ENCODE peak calls at places on chromosomes 7 and 10, in ten cellular contexts. C, R, I, K, X, W, O, Z, Y and J are unnamed samples. For H3K4me1, the result is how much of the 10 kb centered on the place peaks cover.

GRCh38 chr7:45580053-45580872 is 6.1 kb downstream of the ADCY1 start:
- DNase-seq in C (no peak), R (peak), I (no peak), K (no peak), X (no peak), W (no peak), O (no peak), Z (no peak), Y (no peak), J (no peak)

GRCh38 chr7:94654764-94655561 is 970 bp downstream of the SGCE start:
- DNase-seq in C (peak), R (peak), I (peak), K (no peak), X (peak), W (no peak), O (no peak), Z (peak), Y (peak), J (peak)

GRCh38 chr7:120276720-120277119 is 3.7 kb downstream of the KCND2 start:
- DNase-seq in C (no peak), R (no peak), I (no peak), K (no peak), X (no peak), W (no peak), O (no peak), Z (no peak), Y (no peak), J (no peak)

GRCh38 chr10:1670541-1671365 is 66.6 kb downstream of the ADARB2 start:
- DNase-seq in C (no peak), R (no peak), I (no peak), K (no peak), X (no peak), W (no peak), O (no peak), Z (no peak), Y (no peak), J (no peak)

GRCh38 chr7:137443616-137444015 is 100.1 kb upstream of the PTN start:
- DNase-seq in C (no peak), R (peak), I (peak), K (no peak), X (no peak), W (no peak), O (no peak), Z (peak), Y (peak), J (no peak)

GRCh38 chr7:37590824-37591223 is 92.7 kb upstream of the GPR141 start:
- DNase-seq in C (no peak), R (no peak), I (no peak), K (no peak), X (no peak), W (no peak), O (no peak), Z (no peak), Y (no peak), J (no peak)

GRCh38 chr10:110350812-110351211 is 46.1 kb upstream of the SMNDC1 start:
- DNase-seq in C (no peak), R (no peak), I (no peak), K (no peak), X (no peak), W (no peak), O (no peak), Z (peak), Y (no peak), J (no peak)

GRCh38 chr7:46972205-46972604 is 609.7 kb downstream of the TNS3 start:
- DNase-seq in C (no peak), R (no peak), I (peak), K (no peak), X (no peak), W (no peak), O (no peak), Z (peak), Y (peak), J (no peak)

GRCh38 chr10:130138479-130138866 is 2.3 kb downstream of the GLRX3 start:
- DNase-seq in C (no peak), R (no peak), I (peak), K (no peak), X (no peak), W (no peak), O (peak), Z (peak), Y (peak), J (no peak)

GRCh38 chr10:26361351-26361750 is 76.8 kb upstream of the APBB1IP start:
- DNase-seq in C (no peak), R (no peak), I (no peak), K (no peak), X (no peak), W (no peak), O (no peak), Z (no peak), Y (no peak), J (no peak)

GRCh38 chr7:159030490-159031134 is 114.1 kb downstream of the VIPR2 start:
- DNase-seq in C (no peak), R (no peak), I (peak), K (peak), X (peak), W (peak), O (peak), Z (no peak), Y (peak), J (peak)

GRCh38 chr7:1055084-1055450 is 10.7 kb downstream of the GPR146 start:
- DNase-seq in C (peak), R (no peak), I (no peak), K (peak), X (peak), W (no peak), O (no peak), Z (peak), Y (peak), J (peak)

GRCh38 chr10:97356318-97356914 is 21.9 kb upstream of the FRAT2 start:
- DNase-seq in C (no peak), R (no peak), I (no peak), K (no peak), X (no peak), W (no peak), O (no peak), Z (no peak), Y (no peak), J (no peak)

GRCh38 chr10:22427101-22427500 is 81.8 kb downstream of the SPAG6 start:
- DNase-seq in C (no peak), R (no peak), I (peak), K (no peak), X (no peak), W (no peak), O (peak), Z (peak), Y (peak), J (no peak)

GRCh38 chr10:32317795-32318194 is 29.2 kb downstream of the EPC1 start:
- DNase-seq in C (peak), R (no peak), I (no peak), K (no peak), X (no peak), W (no peak), O (no peak), Z (no peak), Y (no peak), J (no peak)

GRCh38 chr7:112014347-112014746 is 191.9 kb downstream of the DOCK4 start:
- DNase-seq in C (no peak), R (no peak), I (no peak), K (no peak), X (no peak), W (no peak), O (no peak), Z (no peak), Y (no peak), J (no peak)

GRCh38 chr10:77415311-77415960 is 222.2 kb downstream of the KCNMA1 start:
- DNase-seq in C (no peak), R (no peak), I (no peak), K (no peak), X (no peak), W (no peak), O (no peak), Z (no peak), Y (no peak), J (no peak)

GRCh38 chr10:102157224-102157623 is 5.0 kb downstream of the NOLC1 start:
- DNase-seq in C (no peak), R (no peak), I (no peak), K (no peak), X (no peak), W (no peak), O (no peak), Z (no peak), Y (no peak), J (peak)

GRCh38 chr7:100516135-100516812 is 22.7 kb upstream of the AGFG2 start:
- DNase-seq in C (peak), R (peak), I (peak), K (peak), X (peak), W (no peak), O (no peak), Z (peak), Y (peak), J (peak)

GRCh38 chr10:50470798-50471582 is 152.8 kb downstream of the SGMS1 start:
- DNase-seq in C (no peak), R (no peak), I (no peak), K (no peak), X (no peak), W (no peak), O (no peak), Z (peak), Y (no peak), J (no peak)

GRCh38 chr7:145916776-145917175 is 199.8 kb upstream of the CNTNAP2 start:
- DNase-seq in C (no peak), R (no peak), I (no peak), K (no peak), X (no peak), W (no peak), O (no peak), Z (no peak), Y (no peak), J (no peak)

GRCh38 chr10:68087338-68088029 is 12.4 kb upstream of the HERC4 start:
- DNase-seq in C (no peak), R (no peak), I (no peak), K (no peak), X (no peak), W (no peak), O (peak), Z (no peak), Y (no peak), J (no peak)

GRCh38 chr10:124029559-124029958 is 63.8 kb downstream of the CHST15 start:
- DNase-seq in C (no peak), R (no peak), I (no peak), K (no peak), X (no peak), W (no peak), O (no peak), Z (no peak), Y (no peak), J (no peak)

GRCh38 chr10:111076191-111076681 is 593 bp upstream of the ADRA2A start:
- DNase-seq in C (peak), R (no peak), I (peak), K (peak), X (peak), W (peak), O (peak), Z (peak), Y (peak), J (peak)

GRCh38 chr7:94161476-94161875 is 157.3 kb upstream of the BET1 start:
- DNase-seq in C (no peak), R (no peak), I (no peak), K (no peak), X (no peak), W (no peak), O (no peak), Z (no peak), Y (no peak), J (no peak)

GRCh38 chr10:63773106-63773505 is 251.9 kb downstream of the REEP3 start:
- DNase-seq in C (no peak), R (no peak), I (no peak), K (no peak), X (no peak), W (no peak), O (no peak), Z (no peak), Y (no peak), J (no peak)

GRCh38 chr10:83144461-83144860 is 994.8 kb upstream of the GHITM start:
- DNase-seq in C (no peak), R (no peak), I (no peak), K (no peak), X (no peak), W (no peak), O (no peak), Z (no peak), Y (no peak), J (no peak)

GRCh38 chr7:80307251-80307856 is 172.7 kb downstream of the GNAI1 start:
- DNase-seq in C (no peak), R (no peak), I (peak), K (no peak), X (no peak), W (no peak), O (no peak), Z (peak), Y (peak), J (no peak)

GRCh38 chr7:131013716-131014115 is 279.7 kb upstream of the KLF14 start:
- DNase-seq in C (no peak), R (no peak), I (no peak), K (no peak), X (no peak), W (no peak), O (no peak), Z (no peak), Y (no peak), J (no peak)
- H3K4me1 ChIP-seq in C (half or more), R (half or more), I (under half), K (half or more), X (under half), W (under half), O (half or more), Z (under half), Y (under half), J (under half)

GRCh38 chr10:12704488-12704887 is 297.0 kb downstream of the CCDC3 start:
- DNase-seq in C (no peak), R (no peak), I (no peak), K (no peak), X (no peak), W (no peak), O (no peak), Z (no peak), Y (peak), J (no peak)
- H3K4me1 ChIP-seq in C (under half), R (under half), I (under half), K (under half), X (under half), W (under half), O (half or more), Z (under half), Y (under half), J (under half)

GRCh38 chr10:6400331-6400730 is 179.7 kb downstream of the PRKCQ start:
- DNase-seq in C (no peak), R (no peak), I (peak), K (no peak), X (no peak), W (no peak), O (no peak), Z (no peak), Y (no peak), J (peak)
- H3K4me1 ChIP-seq in C (under half), R (under half), I (under half), K (under half), X (under half), W (under half), O (half or more), Z (under half), Y (under half), J (under half)

DNA sequence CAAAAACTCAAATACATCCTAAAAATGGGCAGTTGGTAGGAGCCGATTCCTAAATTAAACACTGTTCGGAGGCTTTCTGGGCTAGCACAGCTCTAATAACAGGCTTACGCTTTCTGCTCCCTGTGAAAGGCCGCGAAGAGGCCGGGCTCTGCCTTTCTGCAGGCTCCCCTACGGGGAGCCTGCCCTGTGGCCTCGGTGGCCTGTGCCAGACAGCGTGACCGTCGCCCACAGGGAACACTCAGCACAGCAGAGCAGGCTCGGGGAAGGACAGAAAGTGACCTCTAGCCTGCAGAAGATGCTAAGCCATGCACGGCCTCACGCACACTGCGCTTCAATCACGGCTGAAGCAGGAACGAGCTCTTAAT is 64.2 kb downstream of the DIP2C start:
- DNase-seq in C (no peak), R (no peak), I (peak), K (peak), X (no peak), W (no peak), O (no peak), Z (no peak), Y (no peak), J (no peak)
- H3K4me1 ChIP-seq in C (under half), R (under half), I (under half), K (under half), X (under half), W (under half), O (under half), Z (under half), Y (under half), J (under half)

GRCh38 chr7:11373546-11374142 is 400.0 kb downstream of the PHF14 start:
- DNase-seq in C (no peak), R (peak), I (peak), K (no peak), X (no peak), W (no peak), O (peak), Z (no peak), Y (peak), J (no peak)

GRCh38 chr7:11366118-11366517 is 392.4 kb downstream of the PHF14 start:
- DNase-seq in C (no peak), R (no peak), I (no peak), K (no peak), X (no peak), W (no peak), O (no peak), Z (no peak), Y (no peak), J (no peak)

GRCh38 chr7:11374629-11375028 is 401.0 kb downstream of the PHF14 start:
- DNase-seq in C (no peak), R (no peak), I (no peak), K (no peak), X (no peak), W (no peak), O (no peak), Z (no peak), Y (no peak), J (no peak)

GRCh38 chr7:11369696-11370095 is 396.0 kb downstream of the PHF14 start:
- DNase-seq in C (no peak), R (no peak), I (no peak), K (no peak), X (no peak), W (no peak), O (no peak), Z (no peak), Y (no peak), J (no peak)
- H3K4me1 ChIP-seq in C (under half), R (under half), I (under half), K (under half), X (under half), W (under half), O (under half), Z (under half), Y (under half), J (under half)